ENCODE peak calls at places on chromosomes 3 and 15, in ten cellular contexts. E, V, X, Z, K, U, W, I, L and J are unnamed samples.

GRCh38 chr3:181326637-181327223 is 337.2 kb upstream of the DNAJC19 start:
- DNase-seq in E (no peak), V (peak; percentile 46), X (no peak), Z (no peak), K (peak; percentile 35), U (peak; percentile 37), W (no peak), I (no peak), L (no peak), J (no peak)

GRCh38 chr3:105965384-105965783 is 96.6 kb upstream of the CBLB start:
- DNase-seq in E (no peak), V (peak; percentile 73), X (no peak), Z (no peak), K (no peak), U (no peak), W (peak; percentile 62), I (no peak), L (no peak), J (no peak)

GRCh38 chr3:189638276-189639031 is 7.3 kb downstream of the TP63 start:
- DNase-seq in E (no peak), V (no peak), X (no peak), Z (no peak), K (no peak), U (no peak), W (no peak), I (no peak), L (no peak), J (no peak)

GRCh38 chr15:84791763-84792162 is 25.4 kb upstream of the ALPK3 start:
- DNase-seq in E (no peak), V (no peak), X (no peak), Z (no peak), K (no peak), U (no peak), W (no peak), I (no peak), L (no peak), J (no peak)

GRCh38 chr3:105351821-105352220 is 14.9 kb upstream of the ALCAM start:
- DNase-seq in E (no peak), V (peak; percentile 70), X (no peak), Z (no peak), K (peak; percentile 92), U (no peak), W (peak; percentile 54), I (no peak), L (no peak), J (no peak)

GRCh38 chr15:94100814-94101213 is 130.5 kb upstream of the MCTP2 start:
- DNase-seq in E (no peak), V (no peak), X (no peak), Z (no peak), K (no peak), U (no peak), W (no peak), I (no peak), L (no peak), J (no peak)

GRCh38 chr3:10738688-10739372 is 77.2 kb upstream of the SLC6A11 start:
- DNase-seq in E (peak; percentile 71), V (peak; percentile 62), X (peak; percentile 90), Z (peak; percentile 83), K (peak; percentile 54), U (peak; percentile 81), W (peak; percentile 56), I (peak; percentile 64), L (peak; percentile 54), J (peak; percentile 64)

GRCh38 chr3:144129536-144130214 is 158.1 kb downstream of the DIPK2A start:
- DNase-seq in E (no peak), V (no peak), X (no peak), Z (no peak), K (peak; percentile 28), U (no peak), W (peak; percentile 45), I (no peak), L (no peak), J (no peak)

GRCh38 chr15:95690631-95691340 is 639.7 kb upstream of the NR2F2 start:
- DNase-seq in E (no peak), V (no peak), X (no peak), Z (no peak), K (peak; percentile 63), U (no peak), W (no peak), I (no peak), L (no peak), J (no peak)

GRCh38 chr3:51953445-51953844 is 1.7 kb upstream of the GPR62 start:
- DNase-seq in E (no peak), V (peak; percentile 78), X (no peak), Z (no peak), K (peak; percentile 89), U (no peak), W (peak; percentile 73), I (no peak), L (no peak), J (no peak)

GRCh38 chr15:47124430-47125102 is 592.7 kb upstream of the SEMA6D start:
- DNase-seq in E (no peak), V (no peak), X (no peak), Z (no peak), K (peak; percentile 22), U (no peak), W (no peak), I (no peak), L (no peak), J (no peak)

GRCh38 chr3:64890466-64890865 is 202.7 kb upstream of the ADAMTS9 start:
- DNase-seq in E (no peak), V (no peak), X (no peak), Z (no peak), K (no peak), U (no peak), W (no peak), I (no peak), L (no peak), J (no peak)

GRCh38 chr3:148079370-148079769 is 618.3 kb upstream of the AGTR1 start:
- DNase-seq in E (no peak), V (no peak), X (no peak), Z (no peak), K (no peak), U (no peak), W (no peak), I (no peak), L (no peak), J (no peak)

GRCh38 chr3:157920804-157921203 is 185.4 kb downstream of the SHOX2 start:
- DNase-seq in E (no peak), V (no peak), X (no peak), Z (no peak), K (no peak), U (no peak), W (no peak), I (no peak), L (no peak), J (no peak)

GRCh38 chr3:131386429-131386926 is 4.9 kb downstream of the NUDT16 start:
- DNase-seq in E (peak; percentile 58), V (no peak), X (no peak), Z (no peak), K (no peak), U (peak; percentile 36), W (no peak), I (peak; percentile 51), L (no peak), J (peak; percentile 86)

GRCh38 chr15:90718232-90718631 is 1.1 kb downstream of the BLM start:
- DNase-seq in E (no peak), V (no peak), X (no peak), Z (no peak), K (no peak), U (no peak), W (no peak), I (no peak), L (no peak), J (no peak)

GRCh38 chr15:73130830-73131229 is 78.6 kb downstream of the NEO1 start:
- DNase-seq in E (no peak), V (no peak), X (no peak), Z (no peak), K (no peak), U (no peak), W (no peak), I (no peak), L (no peak), J (no peak)

GRCh38 chr15:73125219-73125618 is 73.0 kb downstream of the NEO1 start:
- DNase-seq in E (no peak), V (no peak), X (no peak), Z (no peak), K (peak; percentile 39), U (no peak), W (peak; percentile 13), I (no peak), L (no peak), J (no peak)

GRCh38 chr15:73127302-73127936 is 75.2 kb downstream of the NEO1 start:
- DNase-seq in E (no peak), V (peak; percentile 56), X (peak; percentile 51), Z (peak; percentile 38), K (peak; percentile 46), U (peak; percentile 32), W (peak; percentile 2), I (no peak), L (no peak), J (peak; percentile 39)
- TF ChIP-seq CTCF in E (peak; percentile 66), V (peak; percentile 68), X (peak; percentile 59), Z (peak; percentile 78), K (peak; percentile 86), U (peak; percentile 59), W (peak; percentile 91), I (peak; percentile 71), L (peak; percentile 78), J (peak; percentile 78)

DNA sequence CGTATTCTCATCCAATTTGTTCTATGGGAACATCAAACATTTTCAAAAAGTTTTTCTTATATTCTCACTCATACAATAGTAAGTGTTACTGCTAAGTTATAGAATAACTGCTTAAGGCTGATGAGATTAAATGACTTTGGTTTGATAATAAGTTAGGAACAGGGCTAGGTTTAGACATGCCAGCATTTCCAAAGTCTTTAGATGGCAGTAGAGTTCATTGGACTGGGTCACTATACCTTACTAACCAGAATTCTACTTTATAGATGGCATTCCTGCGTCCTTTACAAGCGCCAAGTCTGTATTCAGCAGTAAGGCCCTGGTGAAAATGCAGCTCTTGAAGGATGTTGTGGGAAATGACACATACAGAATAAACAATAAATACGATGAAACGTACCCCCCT is 21.7 kb downstream of the PLAAT1 start:
- DNase-seq in E (no peak), V (no peak), X (no peak), Z (no peak), K (no peak), U (no peak), W (no peak), I (no peak), L (no peak), J (no peak)
- TF ChIP-seq CTCF in E (no peak), V (no peak), X (no peak), Z (no peak), K (no peak), U (no peak), W (no peak), I (no peak), L (peak; percentile 22), J (no peak)

GRCh38 chr15:32855942-32856341 is 138.1 kb downstream of the GREM1 start:
- DNase-seq in E (no peak), V (peak; percentile 86), X (no peak), Z (no peak), K (peak; percentile 98), U (peak; percentile 53), W (peak; percentile 97), I (no peak), L (peak; percentile 57), J (no peak)
- TF ChIP-seq CTCF in E (no peak), V (no peak), X (no peak), Z (no peak), K (no peak), U (no peak), W (no peak), I (no peak), L (no peak), J (no peak)

DNA sequence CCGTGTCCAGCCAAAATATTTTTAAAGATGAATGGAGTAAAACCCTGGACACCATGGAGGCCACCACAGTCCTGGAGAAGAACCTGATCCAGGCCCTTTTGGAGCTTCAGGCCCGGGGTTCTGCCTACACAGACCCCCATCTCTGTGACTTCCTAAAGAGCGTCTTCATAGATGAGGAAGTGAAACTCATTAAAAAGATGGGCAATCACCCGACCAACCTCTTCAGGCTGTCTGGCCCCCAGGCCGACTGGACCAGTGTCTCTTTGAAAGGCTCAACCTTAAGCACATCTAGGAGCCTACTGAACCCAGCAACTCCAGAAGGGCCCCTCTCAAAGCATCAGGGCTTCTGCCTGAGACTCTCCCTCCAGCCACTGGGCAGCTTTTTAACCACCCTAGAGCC is 107.9 kb upstream of the FAM174B start:
- DNase-seq in E (no peak), V (no peak), X (no peak), Z (no peak), K (no peak), U (no peak), W (no peak), I (no peak), L (no peak), J (no peak)
- TF ChIP-seq CTCF in E (no peak), V (no peak), X (no peak), Z (no peak), K (no peak), U (no peak), W (no peak), I (no peak), L (no peak), J (no peak)